ENCODE peak calls at places on chromosome X, in ten cellular contexts. L is stimulated activated CD4-positive, alpha-beta T cell treated with anti-CD3 and anti-CD28 coated beads, Interleukin-4, amount 100 ng/mL, for 1 hour; M is NCI-H1092; W is AG10803; U is fibroblast of mammary gland; Z is NCI-H748 treated with DMSO at 0.1 percent for 48 hours; D is testis; A is CD8-positive, alpha-beta memory T cell; Q is cardiac muscle cell; Y is kidney. F is an unnamed sample.

GRCh38 chrX:15240414-15240813 is 29.5 kb downstream of the ASB9 start:
- DNase-seq in L (no peak), M (no peak), W (no peak), U (no peak), Z (no peak), D (no peak), A (no peak), Q (no peak), Y (no peak), F (no peak)

GRCh38 chrX:13119386-13119785 is 75.0 kb upstream of the FAM9C start:
- DNase-seq in L (no peak), M (no peak), W (peak), U (peak), Z (no peak), D (no peak), A (no peak), Q (no peak), Y (no peak), F (no peak)

GRCh38 chrX:42714981-42715688 is 62.8 kb downstream of the PPP1R2C start:
- DNase-seq in L (peak), M (no peak), W (no peak), U (no peak), Z (no peak), D (peak), A (peak), Q (peak), Y (peak), F (no peak)

GRCh38 chrX:57905141-57905540 is 5.1 kb downstream of the ZXDA start:
- DNase-seq in L (no peak), M (no peak), W (no peak), U (no peak), Z (no peak), D (no peak), A (no peak), Q (no peak), Y (no peak), F (no peak)

GRCh38 chrX:149567621-149568417 is 18.1 kb upstream of the HSFX3 start:
- DNase-seq in L (no peak), M (no peak), W (no peak), U (no peak), Z (no peak), D (no peak), A (no peak), Q (no peak), Y (no peak), F (no peak)

GRCh38 chrX:129984196-129984962 is 1.9 kb downstream of the BCORL1 start:
- DNase-seq in L (no peak), M (no peak), W (peak), U (no peak), Z (no peak), D (peak), A (peak), Q (no peak), Y (peak), F (no peak)

GRCh38 chrX:10011261-10011931 is 44.2 kb downstream of the CLDN34 start:
- DNase-seq in L (no peak), M (no peak), W (no peak), U (no peak), Z (no peak), D (no peak), A (no peak), Q (no peak), Y (no peak), F (no peak)

GRCh38 chrX:11430266-11430665 is 137.1 kb downstream of the AMELX start:
- DNase-seq in L (no peak), M (no peak), W (no peak), U (peak), Z (no peak), D (no peak), A (no peak), Q (no peak), Y (no peak), F (no peak)

GRCh38 chrX:44871114-44871645 is 1.8 kb upstream of the KDM6A start:
- DNase-seq in L (no peak), M (no peak), W (peak), U (peak), Z (no peak), D (peak), A (no peak), Q (no peak), Y (peak), F (no peak)

GRCh38 chrX:72100824-72101351 is 30.8 kb downstream of the RTL5 start:
- DNase-seq in L (peak), M (no peak), W (peak), U (no peak), Z (no peak), D (no peak), A (peak), Q (no peak), Y (no peak), F (no peak)

GRCh38 chrX:19683817-19684216 is 168.5 kb upstream of the MAP3K15 start:
- DNase-seq in L (peak), M (no peak), W (no peak), U (no peak), Z (no peak), D (no peak), A (peak), Q (no peak), Y (no peak), F (no peak)

GRCh38 chrX:7120578-7121219 is 26.8 kb upstream of the STS start:
- DNase-seq in L (no peak), M (no peak), W (no peak), U (peak), Z (peak), D (no peak), A (no peak), Q (no peak), Y (no peak), F (no peak)

GRCh38 chrX:69238960-69239231 is 73.6 kb upstream of the PJA1 start:
- DNase-seq in L (no peak), M (peak), W (no peak), U (no peak), Z (no peak), D (no peak), A (no peak), Q (no peak), Y (no peak), F (no peak)

GRCh38 chrX:105282077-105282476 is 61.6 kb upstream of the TEX13A start:
- DNase-seq in L (no peak), M (no peak), W (no peak), U (peak), Z (no peak), D (no peak), A (no peak), Q (no peak), Y (no peak), F (no peak)

GRCh38 chrX:37640142-37640541 is 45.4 kb upstream of the XK start:
- DNase-seq in L (no peak), M (no peak), W (no peak), U (no peak), Z (no peak), D (no peak), A (no peak), Q (no peak), Y (no peak), F (no peak)

GRCh38 chrX:139204903-139205667 is 325.5 kb upstream of the F9 start:
- DNase-seq in L (no peak), M (peak), W (peak), U (no peak), Z (peak), D (peak), A (no peak), Q (peak), Y (peak), F (no peak)

GRCh38 chrX:115940348-115940747 is 230.2 kb upstream of the AGTR2 start:
- DNase-seq in L (no peak), M (no peak), W (no peak), U (no peak), Z (no peak), D (no peak), A (no peak), Q (no peak), Y (no peak), F (no peak)

GRCh38 chrX:154908821-154909220 is 22.7 kb downstream of the F8A1 start:
- DNase-seq in L (no peak), M (no peak), W (no peak), U (no peak), Z (no peak), D (no peak), A (no peak), Q (no peak), Y (no peak), F (no peak)

GRCh38 chrX:18883234-18883960 is 100.5 kb downstream of the PHKA2 start:
- DNase-seq in L (no peak), M (no peak), W (no peak), U (no peak), Z (no peak), D (no peak), A (no peak), Q (no peak), Y (no peak), F (no peak)

GRCh38 chrX:121010218-121010617 is 24.7 kb upstream of the CT47A1 start:
- DNase-seq in L (no peak), M (no peak), W (no peak), U (peak), Z (no peak), D (peak), A (no peak), Q (no peak), Y (no peak), F (no peak)

GRCh38 chrX:15468036-15468435 is 25.1 kb downstream of the PIR start:
- DNase-seq in L (no peak), M (no peak), W (peak), U (peak), Z (no peak), D (no peak), A (no peak), Q (peak), Y (no peak), F (peak)

GRCh38 chrX:41870719-41871151 is 52.6 kb downstream of the CASK start:
- DNase-seq in L (no peak), M (no peak), W (no peak), U (no peak), Z (no peak), D (no peak), A (no peak), Q (no peak), Y (no peak), F (peak)

F was measured in NCI-H226.